ENCODE peak calls at places on chromosomes 1 and 21, in ten cellular contexts. A is suprapubic skin, C is breast epithelium, R is Peyer's patch, Y is right lobe of liver, W is IMR-90, K is stomach, B is esophagus squamous epithelium, L is heart left ventricle, T is uterus. O is an unnamed sample. For H3K4me1 and H3K27me3, the result is how much of the 10 kb centered on the place peaks cover.

GRCh38 chr1:12451560-12451900 is 166.5 kb downstream of the DHRS3 start:
- DNase-seq in R (no peak), L (no peak), B (no peak), Y (no peak), T (no peak), K (no peak), C (no peak), W (no peak), A (no peak), O (no peak)

GRCh38 chr1:240423525-240423924 is 188.4 kb downstream of the GREM2 start:
- DNase-seq in W (no peak), L (no peak), T (no peak), Y (no peak), B (no peak), C (no peak), K (no peak), A (no peak), R (no peak), O (no peak)

GRCh38 chr1:67787746-67788145 is 45.5 kb downstream of the GNG12 start:
- DNase-seq in R (no peak), K (no peak), C (no peak), W (peak), T (no peak), A (no peak), Y (no peak), L (no peak), B (no peak), O (no peak)

GRCh38 chr21:46554431-46555224 is 50.3 kb downstream of the S100B start:
- DNase-seq in T (no peak), B (no peak), R (no peak), A (peak), W (no peak), C (no peak), K (peak), Y (no peak), L (no peak), O (no peak)

GRCh38 chr1:91609571-91609970 is 108.9 kb downstream of the CDC7 start:
- DNase-seq in R (no peak), K (no peak), Y (no peak), B (no peak), T (no peak), C (no peak), W (peak), L (no peak), A (no peak), O (no peak)

GRCh38 chr1:209879539-209879938 is 51.8 kb downstream of the UTP25 start:
- DNase-seq in T (no peak), A (no peak), C (no peak), B (no peak), K (no peak), W (no peak), Y (no peak), R (no peak), L (no peak), O (no peak)

GRCh38 chr1:85339089-85339488 is 62.7 kb upstream of the BCL10 start:
- DNase-seq in Y (no peak), C (no peak), B (no peak), K (no peak), W (peak), T (no peak), L (no peak), R (no peak), A (no peak), O (no peak)

GRCh38 chr1:209989525-209989924 is 51.5 kb downstream of the SYT14 start:
- DNase-seq in C (no peak), T (no peak), A (no peak), B (no peak), Y (no peak), K (no peak), R (no peak), W (peak), L (no peak), O (no peak)

GRCh38 chr1:13829152-13829769 is 129.3 kb downstream of the PRDM2 start:
- DNase-seq in T (no peak), L (no peak), W (no peak), R (no peak), K (no peak), A (peak), B (no peak), Y (no peak), C (no peak), O (peak)

GRCh38 chr1:35857830-35858229 is 25.2 kb upstream of the AGO1 start:
- DNase-seq in T (no peak), Y (no peak), K (no peak), A (no peak), R (no peak), L (no peak), W (peak), B (no peak), C (no peak), O (no peak)

GRCh38 chr1:231806623-231807470 is 180.3 kb downstream of the DISC1 start:
- DNase-seq in A (no peak), W (peak), R (no peak), T (no peak), K (peak), C (peak), B (no peak), Y (peak), L (peak), O (peak)

GRCh38 chr1:204283711-204284651 is 70.2 kb upstream of the GOLT1A start:
- DNase-seq in K (peak), A (no peak), B (no peak), W (no peak), L (peak), R (no peak), T (no peak), Y (no peak), C (no peak), O (no peak)

GRCh38 chr1:157992031-157992568 is 1.3 kb upstream of the KIRREL1 start:
- DNase-seq in T (peak), K (peak), A (no peak), L (peak), C (peak), R (peak), Y (peak), B (no peak), W (peak), O (peak)

DNA sequence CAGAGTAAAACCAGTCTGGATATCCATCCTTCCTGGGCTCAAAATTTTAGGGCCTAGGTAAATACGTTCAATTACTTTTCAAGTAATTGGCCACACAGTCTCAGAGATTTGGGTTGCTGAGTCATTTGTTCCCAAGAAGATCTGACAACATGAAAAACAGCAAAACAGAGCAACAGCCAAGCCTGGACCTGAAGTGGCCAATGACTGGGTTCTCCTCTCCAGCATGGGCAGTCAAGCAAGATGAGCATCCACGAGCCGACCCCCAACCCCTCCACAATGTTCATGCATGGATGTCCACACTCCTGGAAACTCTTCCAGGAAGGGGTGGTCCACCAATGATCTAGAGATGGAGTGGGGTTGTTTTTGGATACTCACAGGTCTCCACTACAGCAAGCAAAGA is 72.8 kb downstream of the CD46 start:
- DNase-seq in K (no peak), W (no peak), C (no peak), Y (no peak), R (no peak), T (peak), B (no peak), A (peak), L (no peak), O (no peak)
- H3K4me1 ChIP-seq in K (half or more), W (under half), C (under half), Y (half or more), R (half or more), T (under half), B (half or more), A (half or more), L (half or more), O (half or more)

DNA sequence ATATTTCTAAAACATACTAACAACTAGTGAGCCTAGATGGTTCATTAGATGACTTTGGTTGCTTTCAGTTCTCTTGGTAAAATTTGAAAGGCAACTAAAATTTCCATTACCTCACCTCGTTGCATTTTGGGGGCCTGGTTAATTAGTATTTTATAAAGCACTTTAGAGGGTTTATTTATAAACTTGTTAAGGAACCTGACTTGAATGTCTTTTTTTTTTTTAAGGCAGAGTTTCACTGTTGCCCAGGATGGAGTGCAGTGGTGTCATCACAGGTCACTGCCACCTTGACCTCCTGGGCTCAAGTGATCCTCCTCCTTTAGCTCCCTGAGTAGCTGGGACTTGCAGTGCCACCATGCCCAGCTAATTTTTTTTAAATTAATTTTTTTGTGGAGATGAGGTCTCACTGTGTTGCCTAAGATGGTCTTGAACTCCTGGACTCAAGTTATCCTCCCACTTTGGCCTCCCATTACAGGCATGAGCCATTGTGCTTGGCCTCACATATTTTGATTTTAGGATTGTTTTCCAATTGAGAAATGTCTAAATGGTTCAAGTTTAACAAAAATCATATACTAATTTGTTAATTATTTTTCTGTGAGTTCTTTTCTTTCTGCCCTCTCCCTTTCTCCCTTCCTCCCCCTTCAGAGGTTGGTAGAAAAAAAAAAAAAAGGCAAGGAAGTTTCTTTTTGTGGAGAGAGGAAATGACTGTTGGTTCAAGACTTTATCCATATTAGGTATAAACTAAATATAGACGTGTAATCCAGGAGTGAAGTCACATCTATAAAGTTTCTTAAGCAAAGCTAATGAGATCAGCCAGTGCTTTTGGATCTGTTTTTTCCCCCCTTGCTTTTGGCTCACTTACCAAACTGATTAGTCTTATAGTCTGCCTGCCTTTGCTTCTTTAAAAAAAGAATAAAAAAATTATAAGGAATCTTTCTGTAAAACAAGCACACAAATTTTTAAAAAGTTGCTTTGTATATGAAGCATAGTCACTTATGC is 24.7 kb downstream of the CLIC4 start:
- DNase-seq in W (peak), B (no peak), T (peak), L (no peak), K (no peak), C (no peak), Y (no peak), A (no peak), R (no peak), O (no peak)
- TF ChIP-seq POLR2A in W (no peak), B (no peak), T (no peak), L (no peak), K (no peak), C (no peak), Y (no peak), A (no peak), R (no peak), O (no peak)

GRCh38 chr1:2479186-2479585 is 3.1 kb downstream of the PLCH2 start:
- DNase-seq in Y (no peak), A (no peak), R (no peak), T (no peak), B (no peak), C (no peak), L (no peak), K (no peak), W (no peak), O (no peak)
- H3K27me3 ChIP-seq in Y (under half), A (under half), R (under half), T (under half), B (under half), C (under half), L (under half), K (under half), W (under half), O (under half)

GRCh38 chr1:244054247-244054923 is 3.3 kb downstream of the ZBTB18 start:
- DNase-seq in K (no peak), W (no peak), R (no peak), B (no peak), Y (no peak), L (no peak), C (no peak), T (no peak), A (no peak), O (no peak)

GRCh38 chr1:244054924-244055263 is 3.8 kb downstream of the ZBTB18 start:
- DNase-seq in B (no peak), L (no peak), R (no peak), C (no peak), W (no peak), T (no peak), K (no peak), A (no peak), Y (no peak), O (no peak)

GRCh38 chr1:244052011-244052727 is 1.1 kb downstream of the ZBTB18 start:
- DNase-seq in Y (no peak), C (no peak), R (no peak), W (peak), A (no peak), B (no peak), T (no peak), K (no peak), L (no peak), O (no peak)

GRCh38 chr1:244052728-244053312 is 1.7 kb downstream of the ZBTB18 start:
- DNase-seq in Y (no peak), T (no peak), K (no peak), B (no peak), W (no peak), L (no peak), R (no peak), A (no peak), C (no peak), O (no peak)

GRCh38 chr1:244053831-244054230 is 2.7 kb downstream of the ZBTB18 start:
- DNase-seq in W (no peak), A (no peak), R (no peak), Y (no peak), B (no peak), K (no peak), C (no peak), L (no peak), T (no peak), O (no peak)
- H3K4me1 ChIP-seq in W (under half), A (under half), R (under half), Y (under half), B (under half), K (half or more), C (under half), L (under half), T (under half), O (under half)

DNA sequence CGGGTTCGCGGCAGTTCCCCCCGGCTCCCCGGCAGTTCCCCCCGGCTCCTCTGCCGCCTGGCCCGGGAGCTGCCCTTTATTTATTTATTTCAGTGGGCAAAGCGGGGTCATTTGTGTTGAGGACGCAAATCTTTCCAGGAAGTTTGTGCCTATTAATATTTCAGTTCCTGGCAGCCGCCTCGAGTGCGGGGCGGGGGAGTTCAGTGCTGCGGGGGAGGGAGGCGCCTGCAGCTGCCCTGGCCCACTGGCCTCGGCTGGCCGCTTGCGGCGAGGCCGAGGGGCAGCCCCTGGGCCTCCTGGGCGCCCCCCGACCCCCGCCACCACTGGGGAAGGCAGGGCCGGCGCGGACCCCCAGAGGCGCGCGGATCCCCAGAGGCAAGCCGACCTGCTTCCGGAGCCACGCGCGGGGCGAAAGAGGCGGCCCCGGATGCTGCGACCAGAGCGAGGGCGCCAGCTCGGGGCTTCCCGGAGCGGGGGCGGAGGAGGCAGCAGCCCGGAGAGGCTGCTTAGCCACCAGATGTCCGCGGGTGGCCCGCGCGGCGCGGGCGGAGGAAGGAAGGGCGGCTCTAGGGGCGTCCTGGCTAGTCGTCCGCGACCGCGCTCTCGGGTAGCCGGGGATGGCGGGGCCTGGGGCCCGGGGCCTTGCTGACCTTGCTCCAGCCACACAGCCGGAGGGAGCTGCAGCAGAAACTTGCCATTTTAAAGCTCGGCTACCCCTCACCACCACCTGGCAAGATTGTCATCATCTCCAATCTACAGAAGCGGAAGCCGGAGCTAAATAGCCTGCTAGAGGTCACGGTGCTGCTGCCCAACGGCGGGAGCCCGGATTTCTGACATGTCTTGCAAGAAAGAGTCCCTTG is 48.0 kb downstream of the H3-3A start:
- DNase-seq in A (no peak), T (peak), K (peak), R (peak), W (peak), C (peak), B (peak), Y (peak), L (peak), O (peak)
- TF ChIP-seq POLR2A in A (peak), T (no peak), K (no peak), R (no peak), W (no peak), C (peak), B (no peak), Y (peak), L (peak), O (peak)

GRCh38 chr1:221416723-221417122 is 325.2 kb downstream of the DUSP10 start:
- DNase-seq in B (no peak), Y (no peak), R (no peak), T (no peak), K (no peak), A (no peak), C (no peak), W (no peak), L (no peak), O (no peak)

GRCh38 chr1:221415626-221416025 is 326.3 kb downstream of the DUSP10 start:
- DNase-seq in W (no peak), T (no peak), R (no peak), K (no peak), L (no peak), A (no peak), Y (no peak), C (no peak), B (no peak), O (no peak)

GRCh38 chr1:221408117-221408516 is 333.8 kb downstream of the DUSP10 start:
- DNase-seq in R (no peak), K (no peak), C (no peak), B (no peak), W (no peak), Y (no peak), T (no peak), L (no peak), A (no peak), O (no peak)

DNA sequence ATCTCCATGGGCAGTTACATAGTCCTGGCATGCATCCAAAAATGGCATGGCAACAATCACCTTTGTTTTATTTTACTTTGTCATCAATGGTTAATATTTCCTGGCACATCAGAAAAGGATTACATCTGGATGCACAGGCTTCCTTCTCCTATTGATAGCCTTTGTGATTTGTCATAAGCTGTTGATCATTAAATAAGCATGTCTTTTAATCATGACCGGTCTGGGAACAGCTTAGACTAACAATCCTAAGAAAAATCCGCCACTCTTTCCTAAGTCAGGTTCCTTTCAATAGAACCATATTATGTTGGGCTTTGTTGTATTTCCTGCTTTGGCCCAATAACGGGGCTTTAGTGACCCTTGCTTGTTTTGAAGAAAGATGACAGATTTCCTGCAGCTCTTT is 330.6 kb downstream of the DUSP10 start:
- DNase-seq in B (no peak), C (no peak), R (no peak), K (no peak), L (no peak), A (no peak), Y (no peak), T (no peak), W (no peak), O (no peak)
- H3K27me3 ChIP-seq in B (under half), C (under half), R (under half), K (under half), L (under half), A (under half), Y (under half), T (under half), W (under half), O (under half)

GRCh38 chr1:234989479-234990327 is 138.9 kb downstream of the TOMM20 start:
- DNase-seq in T (no peak), L (no peak), K (no peak), C (no peak), R (no peak), Y (no peak), W (no peak), B (no peak), A (no peak), O (no peak)
- H3K4me1 ChIP-seq in T (under half), L (under half), K (under half), C (under half), R (under half), Y (under half), W (under half), B (under half), A (under half), O (under half)

GRCh38 chr1:201060586-201060985 is 37.1 kb upstream of the KIF21B start:
- DNase-seq in R (no peak), W (no peak), B (no peak), C (no peak), K (no peak), Y (no peak), A (no peak), L (no peak), T (no peak), O (no peak)
- TF ChIP-seq POLR2A in R (no peak), W (no peak), B (no peak), C (no peak), K (no peak), Y (no peak), A (no peak), L (no peak), T (no peak), O (no peak)

GRCh38 chr1:57204091-57204490 is 219.8 kb downstream of the DAB1 start:
- DNase-seq in A (no peak), T (no peak), B (no peak), L (no peak), W (no peak), Y (no peak), C (no peak), R (no peak), K (no peak), O (no peak)
- H3K27me3 ChIP-seq in A (under half), T (under half), B (under half), L (under half), W (under half), Y (under half), C (under half), R (under half), K (under half), O (under half)